ENCODE peak calls at places on chromosomes 6 and 20, in six cellular contexts. P is thoracic aorta; H is cardiac fibroblast; X is stimulated activated CD4-positive, alpha-beta T cell treated with anti-CD3 and anti-CD28 coated beads, Interleukin-1b, Interleukin-23, amount 100 ng/mL, for 48 hours; F is kidney; Y is AG08396. C is an unnamed sample.

GRCh38 chr6:43308101-43308989 is at the start of gene CRIP3:
- DNase-seq in P (no peak), H (peak), X (peak), F (peak), Y (peak), C (no peak)

GRCh38 chr20:47499053-47499452 is 2.6 kb upstream of the NCOA3 start:
- DNase-seq in P (no peak), H (no peak), X (no peak), F (no peak), Y (no peak), C (no peak)

GRCh38 chr6:63675138-63675537 is 39.5 kb downstream of the PHF3 start:
- DNase-seq in P (no peak), H (no peak), X (no peak), F (no peak), Y (no peak), C (no peak)

GRCh38 chr20:13302647-13303425 is 81.8 kb downstream of the ISM1 start:
- DNase-seq in P (no peak), H (peak), X (peak), F (no peak), Y (peak), C (peak)

GRCh38 chr6:105459884-105460283 is 57.0 kb upstream of the PREP start:
- DNase-seq in P (no peak), H (peak), X (no peak), F (no peak), Y (no peak), C (no peak)

GRCh38 chr6:135162678-135163439 is 18.2 kb upstream of the MYB start:
- DNase-seq in P (no peak), H (peak), X (peak), F (no peak), Y (peak), C (no peak)

GRCh38 chr20:11711214-11711613 is 206.5 kb upstream of the BTBD3 start:
- DNase-seq in P (no peak), H (no peak), X (no peak), F (no peak), Y (no peak), C (no peak)

GRCh38 chr6:23086100-23086499 is 516.7 kb downstream of the HDGFL1 start:
- DNase-seq in P (no peak), H (no peak), X (no peak), F (no peak), Y (no peak), C (no peak)

GRCh38 chr20:20369353-20370086 is 1.6 kb downstream of the INSM1 start:
- DNase-seq in P (no peak), H (no peak), X (peak), F (peak), Y (no peak), C (no peak)

GRCh38 chr6:134317471-134318131 is at the start of gene SGK1:
- DNase-seq in P (no peak), H (peak), X (no peak), F (no peak), Y (peak), C (no peak)

GRCh38 chr6:89433637-89434499 is 916 bp downstream of the ANKRD6 start:
- DNase-seq in P (no peak), H (no peak), X (peak), F (peak), Y (no peak), C (peak)

GRCh38 chr6:28496099-28496779 is 19.4 kb downstream of the GPX6 start:
- DNase-seq in P (no peak), H (peak), X (no peak), F (no peak), Y (no peak), C (no peak)

GRCh38 chr20:2521369-2522305 is 12.9 kb upstream of the ZNF343 start:
- DNase-seq in P (no peak), H (peak), X (peak), F (no peak), Y (peak), C (no peak)

GRCh38 chr6:112253505-112253841 is 894 bp downstream of the LAMA4 start:
- DNase-seq in P (no peak), H (no peak), X (no peak), F (no peak), Y (no peak), C (no peak)

C was measured in GM19239.